ENCODE peak calls at places on chromosomes 4 and X, in ten cellular contexts. N, G, Y, T, R, Q, P, V, Z and F are unnamed samples.

GRCh38 chr4:8109406-8110065 is 49.1 kb downstream of the ABLIM2 start:
- DNase-seq in N (no peak), G (no peak), Y (no peak), T (no peak), R (no peak), Q (no peak), P (no peak), V (no peak), Z (no peak), F (no peak)

GRCh38 chrX:46587753-46588171 is 14.2 kb downstream of the CHST7 start:
- DNase-seq in N (no peak), G (no peak), Y (no peak), T (no peak), R (no peak), Q (no peak), P (no peak), V (no peak), Z (no peak), F (no peak)

GRCh38 chr4:6502147-6502546 is 29.7 kb upstream of the PPP2R2C start:
- DNase-seq in N (no peak), G (no peak), Y (no peak), T (no peak), R (no peak), Q (peak; percentile 57), P (no peak), V (no peak), Z (no peak), F (no peak)

GRCh38 chr4:55272576-55272975 is 73.5 kb upstream of the SRD5A3 start:
- DNase-seq in N (no peak), G (no peak), Y (no peak), T (no peak), R (no peak), Q (no peak), P (no peak), V (no peak), Z (no peak), F (no peak)

GRCh38 chrX:146238173-146238572 is 420.5 kb downstream of the SLITRK2 start:
- DNase-seq in N (no peak), G (no peak), Y (no peak), T (no peak), R (no peak), Q (no peak), P (no peak), V (no peak), Z (no peak), F (no peak)

GRCh38 chr4:166594326-166594946 is 639.9 kb downstream of the SPOCK3 start:
- DNase-seq in N (no peak), G (no peak), Y (peak; percentile 15), T (no peak), R (no peak), Q (no peak), P (peak; percentile 10), V (peak; percentile 35), Z (peak; percentile 41), F (peak; percentile 55)

GRCh38 chr4:130233377-130234047 is 1137.6 kb downstream of the C4orf33 start:
- DNase-seq in N (no peak), G (no peak), Y (no peak), T (no peak), R (no peak), Q (no peak), P (no peak), V (peak; percentile 26), Z (no peak), F (no peak)

GRCh38 chr4:152278505-152279301 is 257.2 kb downstream of the FBXW7 start:
- DNase-seq in N (no peak), G (no peak), Y (no peak), T (no peak), R (no peak), Q (peak; percentile 45), P (no peak), V (peak; percentile 49), Z (no peak), F (no peak)

GRCh38 chr4:16783119-16783518 is 115.3 kb downstream of the LDB2 start:
- DNase-seq in N (no peak), G (no peak), Y (no peak), T (no peak), R (peak; percentile 32), Q (no peak), P (no peak), V (no peak), Z (no peak), F (no peak)

GRCh38 chr4:149102765-149103164 is 660.6 kb upstream of the NR3C2 start:
- DNase-seq in N (no peak), G (no peak), Y (no peak), T (no peak), R (no peak), Q (no peak), P (no peak), V (no peak), Z (no peak), F (no peak)

GRCh38 chr4:6354119-6354518 is 84.5 kb downstream of the WFS1 start:
- DNase-seq in N (no peak), G (no peak), Y (no peak), T (no peak), R (no peak), Q (no peak), P (no peak), V (no peak), Z (no peak), F (no peak)

GRCh38 chr4:47535567-47536147 is 50.6 kb downstream of the ATP10D start:
- DNase-seq in N (no peak), G (no peak), Y (no peak), T (no peak), R (no peak), Q (no peak), P (no peak), V (peak; percentile 9), Z (peak; percentile 39), F (no peak)

GRCh38 chrX:69466546-69466945 is 37.6 kb upstream of the NALF2 start:
- DNase-seq in N (no peak), G (no peak), Y (no peak), T (no peak), R (no peak), Q (no peak), P (no peak), V (no peak), Z (no peak), F (no peak)

GRCh38 chr4:76301068-76301774 is 5.3 kb upstream of the STBD1 start:
- DNase-seq in N (no peak), G (no peak), Y (peak; percentile 43), T (no peak), R (peak; percentile 89), Q (no peak), P (no peak), V (peak; percentile 39), Z (no peak), F (no peak)

GRCh38 chr4:46844325-46844917 is 64.6 kb downstream of the COX7B2 start:
- DNase-seq in N (no peak), G (no peak), Y (peak; percentile 0), T (peak; percentile 17), R (peak; percentile 61), Q (no peak), P (no peak), V (peak; percentile 38), Z (peak; percentile 23), F (no peak)

GRCh38 chr4:64846417-64846816 is 437.2 kb upstream of the TECRL start:
- DNase-seq in N (no peak), G (no peak), Y (no peak), T (no peak), R (no peak), Q (no peak), P (no peak), V (no peak), Z (no peak), F (no peak)

GRCh38 chr4:40630335-40631021 is 814 bp upstream of the RBM47 start:
- DNase-seq in N (peak; percentile 24), G (peak; percentile 45), Y (peak; percentile 28), T (no peak), R (no peak), Q (no peak), P (peak; percentile 17), V (no peak), Z (peak; percentile 21), F (no peak)

GRCh38 chr4:102334624-102335023 is 10.7 kb downstream of the SLC39A8 start:
- DNase-seq in N (no peak), G (no peak), Y (no peak), T (no peak), R (no peak), Q (no peak), P (no peak), V (no peak), Z (no peak), F (no peak)

GRCh38 chr4:152014280-152014679 is 253.5 kb upstream of the GATB start:
- DNase-seq in N (no peak), G (no peak), Y (no peak), T (peak; percentile 18), R (no peak), Q (no peak), P (no peak), V (no peak), Z (no peak), F (no peak)

DNA sequence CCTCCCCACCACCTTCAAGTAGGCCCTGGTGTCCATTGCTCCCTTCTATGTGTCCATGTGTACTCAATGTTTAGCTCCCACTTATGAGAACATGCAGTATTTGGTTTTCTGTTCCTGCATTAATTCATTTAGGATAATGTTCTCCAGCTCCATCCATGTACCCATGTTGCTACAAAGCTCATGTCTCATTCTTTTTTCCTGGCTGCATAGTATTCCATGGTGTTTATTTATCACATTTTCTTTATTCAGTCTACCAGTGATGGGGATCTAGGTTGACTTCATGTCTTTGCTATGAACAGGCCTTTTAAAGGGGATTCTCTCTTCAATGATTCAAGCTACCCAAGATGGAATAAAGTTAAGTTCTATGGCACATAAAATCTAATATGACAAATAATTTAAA is 119.6 kb downstream of the PPP3CA start:
- DNase-seq in N (no peak), G (no peak), Y (no peak), T (no peak), R (no peak), Q (no peak), P (no peak), V (no peak), Z (no peak), F (no peak)
- H3K4me1 ChIP-seq in N (no peaks in the 10 kb centered on the region), G (no peaks in the 10 kb centered on the region), Y (peaks cover 65% of the 10 kb centered on the region), T (no peaks in the 10 kb centered on the region), R (peaks cover 2% of the 10 kb centered on the region), Q (no peaks in the 10 kb centered on the region), P (peaks cover 8% of the 10 kb centered on the region), V (peaks cover 5% of the 10 kb centered on the region), Z (peaks cover 6% of the 10 kb centered on the region), F (no peaks in the 10 kb centered on the region)

GRCh38 chr4:84496356-84497219 is 2.5 kb downstream of the NKX6-1 start:
- DNase-seq in N (no peak), G (no peak), Y (no peak), T (no peak), R (no peak), Q (no peak), P (no peak), V (no peak), Z (peak; percentile 42), F (no peak)
- H3K4me3 ChIP-seq in N (no peak overlapping the region), G (no peak overlapping the region), Y (no peak overlapping the region), T (no peak overlapping the region), R (no peak overlapping the region), Q (peak overlapping the region; percentile 81), P (no peak overlapping the region), V (no peak overlapping the region), Z (no peak overlapping the region), F (peak overlapping the region; percentile 2)

GRCh38 chrX:104318330-104319009 is 63.7 kb upstream of the ESX1 start:
- DNase-seq in N (no peak), G (no peak), Y (peak; percentile 43), T (no peak), R (peak; percentile 57), Q (no peak), P (no peak), V (peak; percentile 91), Z (no peak), F (no peak)
- H3K4me1 ChIP-seq in N (no peaks in the 10 kb centered on the region), G (no peaks in the 10 kb centered on the region), Y (peaks cover 42% of the 10 kb centered on the region), T (no peaks in the 10 kb centered on the region), R (peaks cover 2% of the 10 kb centered on the region), Q (no peaks in the 10 kb centered on the region), P (no peaks in the 10 kb centered on the region), V (no peaks in the 10 kb centered on the region), Z (no peaks in the 10 kb centered on the region), F (no peaks in the 10 kb centered on the region)

GRCh38 chrX:13699183-13699826 is 10.4 kb downstream of the RAB9A start:
- DNase-seq in N (no peak), G (no peak), Y (no peak), T (no peak), R (peak; percentile 23), Q (no peak), P (no peak), V (peak; percentile 85), Z (no peak), F (no peak)
- H3K4me3 ChIP-seq in N (no peak overlapping the region), G (no peak overlapping the region), Y (no peak overlapping the region), T (no peak overlapping the region), R (no peak overlapping the region), Q (no peak overlapping the region), P (no peak overlapping the region), V (no peak overlapping the region), Z (no peak overlapping the region), F (no peak overlapping the region)